ENCODE peak calls at places on chromosomes 11 and 22, in nine cellular contexts. N is CD8-positive, alpha-beta T cell; T is right lobe of liver; A is BE2C; O is thoracic aorta; Q is HCT116; Y is MM.1S; G is GM23338; I is breast epithelium. S is an unnamed sample.

GRCh38 chr22:26894766-26895485 is 237.5 kb downstream of the MIAT start:
- DNase-seq in N (no peak), T (no peak), A (no peak), O (no peak), Q (peak; percentile 4), Y (no peak), G (no peak), I (no peak), S (peak; percentile 76)

GRCh38 chr22:43826142-43827093 is 14.3 kb upstream of the EFCAB6 start:
- DNase-seq in N (no peak), T (no peak), A (peak; percentile 70), O (no peak), Q (no peak), Y (peak; percentile 22), G (no peak), I (no peak), S (peak; percentile 64)

GRCh38 chr22:31346255-31346732 is at the start of gene PATZ1:
- DNase-seq in N (peak; percentile 80), T (peak; percentile 79), A (peak; percentile 86), O (no peak), Q (peak; percentile 51), Y (peak; percentile 77), G (peak; percentile 77), I (peak; percentile 63), S (no peak)

GRCh38 chr11:108496643-108497256 is 1.4 kb downstream of the POGLUT3 start:
- DNase-seq in N (no peak), T (no peak), A (no peak), O (no peak), Q (no peak), Y (no peak), G (no peak), I (no peak), S (no peak)

GRCh38 chr22:37428649-37429586 is 1.6 kb upstream of the ELFN2 start:
- DNase-seq in N (peak; percentile 71), T (peak; percentile 65), A (peak; percentile 75), O (no peak), Q (peak; percentile 37), Y (peak; percentile 33), G (peak; percentile 92), I (no peak), S (no peak)

GRCh38 chr22:20324139-20324516 is 4.3 kb upstream of the DGCR6L start:
- DNase-seq in N (peak; percentile 37), T (no peak), A (no peak), O (no peak), Q (no peak), Y (no peak), G (no peak), I (no peak), S (no peak)

GRCh38 chr11:80473562-80473961 is 1032.7 kb upstream of the TENM4 start:
- DNase-seq in N (no peak), T (no peak), A (no peak), O (no peak), Q (no peak), Y (peak; percentile 13), G (peak; percentile 24), I (no peak), S (no peak)

GRCh38 chr22:42336527-42337227 is 66.2 kb upstream of the TCF20 start:
- DNase-seq in N (no peak), T (no peak), A (no peak), O (no peak), Q (no peak), Y (no peak), G (no peak), I (no peak), S (no peak)

GRCh38 chr22:18070556-18071306 is 7.1 kb upstream of the PEX26 start:
- DNase-seq in N (no peak), T (no peak), A (no peak), O (no peak), Q (no peak), Y (no peak), G (peak; percentile 24), I (peak; percentile 68), S (no peak)

GRCh38 chr11:8033312-8033715 is 46.2 kb downstream of the EIF3F start:
- DNase-seq in N (peak; percentile 48), T (peak; percentile 80), A (peak; percentile 82), O (peak; percentile 40), Q (peak; percentile 43), Y (peak; percentile 71), G (peak; percentile 93), I (peak; percentile 47), S (peak; percentile 83)

GRCh38 chr11:64762277-64762915 is 2.6 kb upstream of the PYGM start:
- DNase-seq in N (no peak), T (no peak), A (no peak), O (no peak), Q (no peak), Y (no peak), G (peak; percentile 77), I (no peak), S (no peak)

GRCh38 chr11:89545701-89546100 is 54.5 kb upstream of the NOX4 start:
- DNase-seq in N (no peak), T (no peak), A (no peak), O (no peak), Q (no peak), Y (no peak), G (no peak), I (no peak), S (no peak)

GRCh38 chr11:111582881-111583280 is 19.4 kb upstream of the SIK2 start:
- DNase-seq in N (no peak), T (no peak), A (no peak), O (no peak), Q (no peak), Y (no peak), G (no peak), I (no peak), S (no peak)

GRCh38 chr22:28773461-28773867 is 969 bp downstream of the CCDC117 start:
- DNase-seq in N (no peak), T (no peak), A (no peak), O (no peak), Q (no peak), Y (peak; percentile 66), G (no peak), I (no peak), S (no peak)

GRCh38 chr11:1838077-1838425 is 730 bp upstream of the TNNI2 start:
- DNase-seq in N (no peak), T (no peak), A (no peak), O (no peak), Q (no peak), Y (no peak), G (no peak), I (no peak), S (no peak)

GRCh38 chr11:76783901-76784813 is 1.0 kb downstream of the TSKU start:
- DNase-seq in N (no peak), T (peak; percentile 61), A (peak; percentile 90), O (no peak), Q (peak; percentile 55), Y (no peak), G (peak; percentile 94), I (peak; percentile 50), S (no peak)

GRCh38 chr11:84757711-84758110 is 869.4 kb downstream of the DLG2 start:
- DNase-seq in N (no peak), T (no peak), A (no peak), O (no peak), Q (no peak), Y (no peak), G (no peak), I (no peak), S (no peak)

GRCh38 chr11:86087281-86087680 is 18.4 kb upstream of the PICALM start:
- DNase-seq in N (no peak), T (no peak), A (no peak), O (no peak), Q (no peak), Y (no peak), G (no peak), I (no peak), S (no peak)

GRCh38 chr11:124754309-124754708 is 2.3 kb upstream of the VSIG2 start:
- DNase-seq in N (no peak), T (no peak), A (no peak), O (no peak), Q (no peak), Y (no peak), G (no peak), I (no peak), S (no peak)

GRCh38 chr11:134388590-134388989 is 23.5 kb downstream of the B3GAT1 start:
- DNase-seq in N (no peak), T (no peak), A (no peak), O (no peak), Q (no peak), Y (no peak), G (no peak), I (no peak), S (no peak)

DNA sequence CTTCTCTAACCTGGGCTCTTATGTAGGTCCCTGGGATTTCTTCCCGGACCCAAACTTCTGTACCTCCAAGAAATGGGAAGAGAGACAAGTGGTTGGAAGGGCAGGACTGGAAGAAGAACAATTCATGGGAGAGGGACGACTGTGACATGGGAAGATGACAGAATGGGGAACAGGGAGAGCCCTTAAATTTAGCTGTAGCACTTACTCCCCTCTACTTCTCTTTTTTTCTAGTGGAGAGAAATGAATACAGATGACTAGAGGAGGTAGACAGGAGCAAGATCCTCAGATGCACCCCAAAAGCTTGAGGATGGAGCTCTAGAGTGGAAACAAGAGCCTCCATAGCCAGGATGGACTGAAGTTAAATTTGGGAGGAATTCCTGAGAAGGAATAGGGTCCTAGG is 2.3 kb downstream of the RHOG start:
- DNase-seq in N (no peak), T (no peak), A (no peak), O (no peak), Q (no peak), Y (no peak), G (no peak), I (no peak), S (no peak)
- H3K4me1 ChIP-seq in N (peaks cover 65% of the 10 kb centered on the region), T (no peaks in the 10 kb centered on the region), A (no peaks in the 10 kb centered on the region), O (peaks cover 26% of the 10 kb centered on the region), Q (peaks cover 36% of the 10 kb centered on the region), Y (peaks cover 34% of the 10 kb centered on the region), G (peaks cover 28% of the 10 kb centered on the region), I (no peaks in the 10 kb centered on the region), S (peaks cover 2% of the 10 kb centered on the region)

GRCh38 chr11:128305588-128305987 is 281.8 kb downstream of the ETS1 start:
- DNase-seq in N (no peak), T (no peak), A (no peak), O (no peak), Q (no peak), Y (no peak), G (no peak), I (no peak), S (no peak)
- H3K4me1 ChIP-seq in N (peaks cover 78% of the 10 kb centered on the region), T (no peaks in the 10 kb centered on the region), A (peaks cover 21% of the 10 kb centered on the region), O (no peaks in the 10 kb centered on the region), Q (no peaks in the 10 kb centered on the region), Y (peaks cover 33% of the 10 kb centered on the region), G (no peaks in the 10 kb centered on the region), I (no peaks in the 10 kb centered on the region), S (no peaks in the 10 kb centered on the region)

GRCh38 chr22:46107753-46108563 is 42.4 kb upstream of the PPARA start:
- DNase-seq in N (no peak), T (no peak), A (peak; percentile 75), O (no peak), Q (no peak), Y (no peak), G (no peak), I (no peak), S (no peak)
- H3K4me1 ChIP-seq in N (no peaks in the 10 kb centered on the region), T (peaks cover 5% of the 10 kb centered on the region), A (peaks cover 94% of the 10 kb centered on the region), O (peaks cover 78% of the 10 kb centered on the region), Q (peaks cover 57% of the 10 kb centered on the region), Y (no peaks in the 10 kb centered on the region), G (no peaks in the 10 kb centered on the region), I (peaks cover 72% of the 10 kb centered on the region), S (peaks cover 67% of the 10 kb centered on the region)

DNA sequence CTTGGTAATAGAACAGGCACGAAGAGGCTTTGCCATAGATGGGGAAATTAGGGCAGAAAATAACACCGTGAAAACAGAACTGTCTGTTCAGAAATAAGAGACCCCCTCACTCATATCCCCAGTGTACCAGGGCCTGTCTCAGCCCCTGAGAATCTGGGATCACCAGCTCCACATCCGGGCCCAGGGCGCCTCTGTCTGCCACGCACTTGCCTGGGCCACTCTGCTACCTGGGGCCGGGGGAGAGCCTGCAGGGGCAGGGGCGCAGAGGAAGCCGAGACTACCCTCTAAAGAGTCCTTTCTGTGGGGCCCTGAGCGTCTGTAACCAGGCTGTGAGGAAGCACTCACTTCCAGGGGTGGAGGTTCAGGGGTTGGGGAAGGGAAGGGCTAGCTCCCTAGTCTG is 19.8 kb downstream of the NECTIN1 start:
- DNase-seq in N (no peak), T (no peak), A (no peak), O (no peak), Q (no peak), Y (no peak), G (no peak), I (no peak), S (no peak)
- H3K4me1 ChIP-seq in N (no peaks in the 10 kb centered on the region), T (no peaks in the 10 kb centered on the region), A (peaks cover 31% of the 10 kb centered on the region), O (no peaks in the 10 kb centered on the region), Q (peaks cover 6% of the 10 kb centered on the region), Y (no peaks in the 10 kb centered on the region), G (peaks cover 20% of the 10 kb centered on the region), I (no peaks in the 10 kb centered on the region), S (no peaks in the 10 kb centered on the region)

S was measured in ascending aorta.